ENCODE peak calls at places on chromosomes 11 and 22, in eight cellular contexts. One of them, this sample, is unnamed.

GRCh38 chr22:33018232-33018864 is 39.8 kb downstream of the SYN3 start:
- DNase-seq in small intestine: peak; percentile 43
- DNase-seq in endodermal cell: peak; percentile 95
- DNase-seq in cardiac fibroblast: peak; percentile 56
- DNase-seq in AG04450: peak; percentile 10
- DNase-seq in heart left ventricle: peak; percentile 40
- DNase-seq in transverse colon: peak; percentile 39
- DNase-seq in WERI-Rb-1: peak; percentile 77
- DNase-seq in this sample: peak; percentile 60

GRCh38 chr11:134539285-134539684 is 127.2 kb upstream of the B3GAT1 start:
- DNase-seq in small intestine: no peak
- DNase-seq in endodermal cell: peak; percentile 20
- DNase-seq in cardiac fibroblast: no peak
- DNase-seq in AG04450: no peak
- DNase-seq in heart left ventricle: no peak
- DNase-seq in transverse colon: no peak
- DNase-seq in WERI-Rb-1: no peak
- DNase-seq in this sample: peak; percentile 5

GRCh38 chr11:69167916-69168691 is 12.4 kb downstream of the SMIM38 start:
- DNase-seq in small intestine: no peak
- DNase-seq in endodermal cell: no peak
- DNase-seq in cardiac fibroblast: no peak
- DNase-seq in AG04450: no peak
- DNase-seq in heart left ventricle: no peak
- DNase-seq in transverse colon: no peak
- DNase-seq in WERI-Rb-1: no peak
- DNase-seq in this sample: no peak

GRCh38 chr11:78664606-78665005 is 89.9 kb upstream of the NARS2 start:
- DNase-seq in small intestine: no peak
- DNase-seq in endodermal cell: no peak
- DNase-seq in cardiac fibroblast: no peak
- DNase-seq in AG04450: no peak
- DNase-seq in heart left ventricle: no peak
- DNase-seq in transverse colon: no peak
- DNase-seq in WERI-Rb-1: no peak
- DNase-seq in this sample: no peak

GRCh38 chr22:41286639-41287091 is 678 bp upstream of the RANGAP1 start:
- DNase-seq in small intestine: no peak
- DNase-seq in endodermal cell: no peak
- DNase-seq in cardiac fibroblast: no peak
- DNase-seq in AG04450: no peak
- DNase-seq in heart left ventricle: no peak
- DNase-seq in transverse colon: no peak
- DNase-seq in WERI-Rb-1: peak; percentile 21
- DNase-seq in this sample: no peak

GRCh38 chr11:96311120-96311568 is 31.9 kb downstream of the MAML2 start:
- DNase-seq in small intestine: no peak
- DNase-seq in endodermal cell: no peak
- DNase-seq in cardiac fibroblast: peak; percentile 75
- DNase-seq in AG04450: no peak
- DNase-seq in heart left ventricle: no peak
- DNase-seq in transverse colon: no peak
- DNase-seq in WERI-Rb-1: no peak
- DNase-seq in this sample: no peak

GRCh38 chr22:47238886-47239860 is 476.7 kb downstream of the TBC1D22A start:
- DNase-seq in small intestine: no peak
- DNase-seq in endodermal cell: no peak
- DNase-seq in cardiac fibroblast: no peak
- DNase-seq in AG04450: no peak
- DNase-seq in heart left ventricle: no peak
- DNase-seq in transverse colon: no peak
- DNase-seq in WERI-Rb-1: no peak
- DNase-seq in this sample: no peak

GRCh38 chr11:27412192-27412691 is 49.2 kb upstream of the CCDC34 start:
- DNase-seq in small intestine: no peak
- DNase-seq in endodermal cell: no peak
- DNase-seq in cardiac fibroblast: no peak
- DNase-seq in AG04450: no peak
- DNase-seq in heart left ventricle: no peak
- DNase-seq in transverse colon: no peak
- DNase-seq in WERI-Rb-1: no peak
- DNase-seq in this sample: no peak

GRCh38 chr22:32627091-32627490 is 152.5 kb downstream of the FBXO7 start:
- DNase-seq in small intestine: no peak
- DNase-seq in endodermal cell: no peak
- DNase-seq in cardiac fibroblast: no peak
- DNase-seq in AG04450: no peak
- DNase-seq in heart left ventricle: peak; percentile 56
- DNase-seq in transverse colon: no peak
- DNase-seq in WERI-Rb-1: no peak
- DNase-seq in this sample: no peak

GRCh38 chr22:36417281-36417686 is 29.5 kb upstream of the MYH9 start:
- DNase-seq in small intestine: peak; percentile 93
- DNase-seq in endodermal cell: peak; percentile 61
- DNase-seq in cardiac fibroblast: no peak
- DNase-seq in AG04450: no peak
- DNase-seq in heart left ventricle: no peak
- DNase-seq in transverse colon: peak; percentile 82
- DNase-seq in WERI-Rb-1: no peak
- DNase-seq in this sample: no peak

GRCh38 chr22:46789992-46790391 is 27.5 kb downstream of the TBC1D22A start:
- DNase-seq in small intestine: no peak
- DNase-seq in endodermal cell: peak; percentile 47
- DNase-seq in cardiac fibroblast: no peak
- DNase-seq in AG04450: no peak
- DNase-seq in heart left ventricle: no peak
- DNase-seq in transverse colon: no peak
- DNase-seq in WERI-Rb-1: no peak
- DNase-seq in this sample: no peak

GRCh38 chr11:12167098-12167999 is 57.0 kb downstream of the MICAL2 start:
- DNase-seq in small intestine: peak; percentile 94
- DNase-seq in endodermal cell: peak; percentile 53
- DNase-seq in cardiac fibroblast: peak; percentile 84
- DNase-seq in AG04450: no peak
- DNase-seq in heart left ventricle: peak; percentile 40
- DNase-seq in transverse colon: peak; percentile 74
- DNase-seq in WERI-Rb-1: no peak
- DNase-seq in this sample: no peak

GRCh38 chr11:88284306-88285057 is 53.1 kb downstream of the CTSC start:
- DNase-seq in small intestine: no peak
- DNase-seq in endodermal cell: no peak
- DNase-seq in cardiac fibroblast: peak; percentile 84
- DNase-seq in AG04450: no peak
- DNase-seq in heart left ventricle: no peak
- DNase-seq in transverse colon: no peak
- DNase-seq in WERI-Rb-1: no peak
- DNase-seq in this sample: no peak

GRCh38 chr11:120500414-120500936 is 11.1 kb upstream of the GRIK4 start:
- DNase-seq in small intestine: no peak
- DNase-seq in endodermal cell: peak; percentile 70
- DNase-seq in cardiac fibroblast: no peak
- DNase-seq in AG04450: no peak
- DNase-seq in heart left ventricle: peak; percentile 30
- DNase-seq in transverse colon: no peak
- DNase-seq in WERI-Rb-1: no peak
- DNase-seq in this sample: no peak

GRCh38 chr11:32140121-32140520 is 49.2 kb downstream of the RCN1 start:
- DNase-seq in small intestine: no peak
- DNase-seq in endodermal cell: no peak
- DNase-seq in cardiac fibroblast: no peak
- DNase-seq in AG04450: no peak
- DNase-seq in heart left ventricle: no peak
- DNase-seq in transverse colon: no peak
- DNase-seq in WERI-Rb-1: peak; percentile 53
- DNase-seq in this sample: no peak

GRCh38 chr11:6567371-6567745 is 36.1 kb downstream of the RRP8 start:
- DNase-seq in small intestine: no peak
- DNase-seq in endodermal cell: no peak
- DNase-seq in cardiac fibroblast: no peak
- DNase-seq in AG04450: no peak
- DNase-seq in heart left ventricle: no peak
- DNase-seq in transverse colon: no peak
- DNase-seq in WERI-Rb-1: no peak
- DNase-seq in this sample: no peak

GRCh38 chr11:27290261-27290660 is 72.8 kb downstream of the CCDC34 start:
- DNase-seq in small intestine: no peak
- DNase-seq in endodermal cell: no peak
- DNase-seq in cardiac fibroblast: no peak
- DNase-seq in AG04450: no peak
- DNase-seq in heart left ventricle: no peak
- DNase-seq in transverse colon: no peak
- DNase-seq in WERI-Rb-1: no peak
- DNase-seq in this sample: no peak

GRCh38 chr11:65291613-65292012 is 23.1 kb upstream of the CDC42EP2 start:
- DNase-seq in small intestine: no peak
- DNase-seq in endodermal cell: no peak
- DNase-seq in cardiac fibroblast: peak; percentile 83
- DNase-seq in AG04450: no peak
- DNase-seq in heart left ventricle: no peak
- DNase-seq in transverse colon: no peak
- DNase-seq in WERI-Rb-1: no peak
- DNase-seq in this sample: no peak
- H3K4me3 ChIP-seq in small intestine: no peak overlapping the region
- H3K4me3 ChIP-seq in endodermal cell: no peak overlapping the region
- H3K4me3 ChIP-seq in cardiac fibroblast: no peak overlapping the region
- H3K4me3 ChIP-seq in AG04450: peak overlapping the region; percentile 39
- H3K4me3 ChIP-seq in heart left ventricle: no peak overlapping the region
- H3K4me3 ChIP-seq in transverse colon: no peak overlapping the region
- H3K4me3 ChIP-seq in WERI-Rb-1: no peak overlapping the region
- H3K4me3 ChIP-seq in this sample: peak overlapping the region; percentile 42

DNA sequence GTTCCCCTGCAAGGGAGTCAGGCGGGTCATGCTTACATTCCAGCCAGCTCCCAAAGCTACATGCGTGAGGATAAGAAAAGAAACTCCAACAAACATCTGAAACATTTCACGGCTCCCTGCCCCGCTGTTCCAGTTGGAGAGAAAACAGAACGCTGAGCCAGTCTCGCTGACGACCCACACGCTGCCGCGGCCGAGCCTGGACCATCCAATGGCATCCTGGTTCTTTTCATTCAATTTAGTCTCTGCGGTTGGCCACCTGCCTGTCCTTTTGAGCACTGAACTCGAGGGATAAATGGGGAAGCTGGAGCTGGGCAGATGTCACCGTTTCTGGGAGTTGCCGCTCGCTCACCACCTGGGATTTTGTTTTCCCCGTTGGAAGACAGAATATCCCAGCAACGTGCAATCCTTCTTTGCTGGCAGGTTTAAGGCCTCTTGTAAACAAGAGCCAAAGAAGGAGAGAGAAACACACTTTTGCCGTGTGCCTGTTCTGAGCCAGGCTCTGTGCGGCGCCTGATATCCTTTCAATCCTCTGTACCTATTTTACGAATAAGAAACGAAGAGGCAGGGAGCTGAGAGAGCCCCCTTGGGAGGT is 45.3 kb upstream of the SHISAL1 start:
- DNase-seq in small intestine: no peak
- DNase-seq in endodermal cell: peak; percentile 43
- DNase-seq in cardiac fibroblast: no peak
- DNase-seq in AG04450: no peak
- DNase-seq in heart left ventricle: no peak
- DNase-seq in transverse colon: peak; percentile 19
- DNase-seq in WERI-Rb-1: no peak
- DNase-seq in this sample: no peak
- H3K4me3 ChIP-seq in small intestine: no peak overlapping the region
- H3K4me3 ChIP-seq in endodermal cell: no peak overlapping the region
- H3K4me3 ChIP-seq in cardiac fibroblast: no peak overlapping the region
- H3K4me3 ChIP-seq in AG04450: no peak overlapping the region
- H3K4me3 ChIP-seq in heart left ventricle: no peak overlapping the region
- H3K4me3 ChIP-seq in transverse colon: no peak overlapping the region
- H3K4me3 ChIP-seq in WERI-Rb-1: no peak overlapping the region
- H3K4me3 ChIP-seq in this sample: no peak overlapping the region

DNA sequence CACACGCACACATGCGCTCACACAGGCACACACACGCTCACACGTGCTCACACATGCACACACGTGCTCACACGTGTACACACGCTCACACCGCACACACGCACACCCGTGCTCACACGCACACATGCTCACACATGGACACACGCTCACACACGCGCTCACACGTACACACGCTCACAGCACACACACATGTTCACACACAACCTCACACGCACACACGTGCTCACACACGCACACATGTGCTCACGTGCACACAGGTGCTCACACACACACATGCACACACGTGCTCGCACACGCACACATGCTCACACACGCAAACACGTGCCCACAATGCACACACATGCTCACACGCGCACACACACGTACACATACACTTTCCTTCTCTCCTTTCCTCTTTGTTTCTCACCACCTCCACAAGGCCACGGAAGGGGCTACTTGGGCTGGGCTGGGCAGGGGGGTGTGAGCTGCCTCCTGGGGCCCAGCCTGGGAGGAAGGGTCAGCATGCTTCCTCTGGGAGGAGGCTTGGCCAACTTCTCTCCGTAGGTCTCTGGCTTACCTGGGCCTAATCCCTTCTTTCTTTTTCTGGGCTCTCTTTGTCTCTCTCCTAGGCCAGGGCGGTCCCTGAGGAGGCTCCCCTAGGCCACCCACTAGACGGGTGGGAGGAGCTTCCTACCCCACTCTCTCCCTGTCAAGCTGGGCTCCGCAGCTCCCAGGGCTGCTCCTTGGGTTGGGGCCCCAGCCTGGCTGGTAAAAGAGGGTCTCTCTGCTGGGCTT is 34.5 kb upstream of the PARVG start:
- DNase-seq in small intestine: no peak
- DNase-seq in endodermal cell: peak; percentile 84
- DNase-seq in cardiac fibroblast: no peak
- DNase-seq in AG04450: no peak
- DNase-seq in heart left ventricle: no peak
- DNase-seq in transverse colon: no peak
- DNase-seq in WERI-Rb-1: no peak
- DNase-seq in this sample: no peak
- H3K4me3 ChIP-seq in small intestine: no peak overlapping the region
- H3K4me3 ChIP-seq in endodermal cell: no peak overlapping the region
- H3K4me3 ChIP-seq in cardiac fibroblast: no peak overlapping the region
- H3K4me3 ChIP-seq in AG04450: no peak overlapping the region
- H3K4me3 ChIP-seq in heart left ventricle: no peak overlapping the region
- H3K4me3 ChIP-seq in transverse colon: no peak overlapping the region
- H3K4me3 ChIP-seq in WERI-Rb-1: no peak overlapping the region
- H3K4me3 ChIP-seq in this sample: no peak overlapping the region

GRCh38 chr22:49906799-49907290 is 11.4 kb downstream of the ALG12 start:
- DNase-seq in small intestine: no peak
- DNase-seq in endodermal cell: peak; percentile 29
- DNase-seq in cardiac fibroblast: no peak
- DNase-seq in AG04450: no peak
- DNase-seq in heart left ventricle: no peak
- DNase-seq in transverse colon: no peak
- DNase-seq in WERI-Rb-1: no peak
- DNase-seq in this sample: peak; percentile 35

GRCh38 chr22:49903322-49904039 is 14.8 kb downstream of the ALG12 start:
- DNase-seq in small intestine: peak; percentile 47
- DNase-seq in endodermal cell: peak; percentile 32
- DNase-seq in cardiac fibroblast: no peak
- DNase-seq in AG04450: no peak
- DNase-seq in heart left ventricle: no peak
- DNase-seq in transverse colon: no peak
- DNase-seq in WERI-Rb-1: no peak
- DNase-seq in this sample: peak; percentile 42

GRCh38 chr22:49906071-49906798 is 12.0 kb downstream of the ALG12 start:
- DNase-seq in small intestine: no peak
- DNase-seq in endodermal cell: peak; percentile 35
- DNase-seq in cardiac fibroblast: no peak
- DNase-seq in AG04450: no peak
- DNase-seq in heart left ventricle: no peak
- DNase-seq in transverse colon: no peak
- DNase-seq in WERI-Rb-1: no peak
- DNase-seq in this sample: no peak

GRCh38 chr22:49904040-49904369 is 14.2 kb downstream of the ALG12 start:
- DNase-seq in small intestine: no peak
- DNase-seq in endodermal cell: peak; percentile 22
- DNase-seq in cardiac fibroblast: no peak
- DNase-seq in AG04450: no peak
- DNase-seq in heart left ventricle: no peak
- DNase-seq in transverse colon: no peak
- DNase-seq in WERI-Rb-1: no peak
- DNase-seq in this sample: no peak

GRCh38 chr22:49905465-49905864 is 12.8 kb downstream of the ALG12 start:
- DNase-seq in small intestine: no peak
- DNase-seq in endodermal cell: peak; percentile 37
- DNase-seq in cardiac fibroblast: no peak
- DNase-seq in AG04450: no peak
- DNase-seq in heart left ventricle: no peak
- DNase-seq in transverse colon: no peak
- DNase-seq in WERI-Rb-1: no peak
- DNase-seq in this sample: no peak
- H3K4me3 ChIP-seq in small intestine: no peak overlapping the region
- H3K4me3 ChIP-seq in endodermal cell: no peak overlapping the region
- H3K4me3 ChIP-seq in cardiac fibroblast: no peak overlapping the region
- H3K4me3 ChIP-seq in AG04450: no peak overlapping the region
- H3K4me3 ChIP-seq in heart left ventricle: no peak overlapping the region
- H3K4me3 ChIP-seq in transverse colon: no peak overlapping the region
- H3K4me3 ChIP-seq in WERI-Rb-1: no peak overlapping the region
- H3K4me3 ChIP-seq in this sample: no peak overlapping the region